ENCODE peak calls at places on chromosomes 2 and 18, in seven cellular contexts. B, E, H, C, Z, L and G are unnamed samples.

GRCh38 chr18:26386002-26386401 is 159.8 kb downstream of the TAF4B start:
- DNase-seq in L (no peak), H (no peak), B (no peak), C (no peak), Z (no peak), E (peak; percentile 87), G (no peak)

GRCh38 chr2:176104338-176105077 is 2.6 kb upstream of the HOXD11 start:
- DNase-seq in E (no peak), H (peak; percentile 40), Z (peak; percentile 46), B (no peak), L (no peak), C (no peak), G (no peak)

GRCh38 chr2:78077637-78078036 is 555.5 kb upstream of the LRRTM4 start:
- DNase-seq in L (no peak), H (no peak), E (no peak), B (no peak), Z (no peak), C (no peak), G (no peak)

GRCh38 chr2:138239902-138240595 is 261.5 kb upstream of the SPOPL start:
- DNase-seq in H (no peak), B (no peak), E (peak; percentile 46), Z (no peak), C (no peak), L (no peak), G (no peak)

GRCh38 chr2:149152597-149152996 is 114.1 kb downstream of the LYPD6B start:
- DNase-seq in L (no peak), C (no peak), B (no peak), Z (no peak), E (no peak), H (no peak), G (no peak)

GRCh38 chr2:226977775-226978190 is 141.9 kb downstream of the RHBDD1 start:
- DNase-seq in C (no peak), E (peak; percentile 44), B (peak; percentile 3), H (no peak), L (no peak), Z (no peak), G (no peak)

GRCh38 chr2:71776227-71776626 is 322.9 kb downstream of the DYSF start:
- DNase-seq in Z (peak; percentile 19), B (no peak), L (no peak), E (no peak), C (no peak), H (no peak), G (no peak)

GRCh38 chr2:104746299-104746698 is 107.6 kb upstream of the POU3F3 start:
- DNase-seq in C (no peak), Z (no peak), L (no peak), B (no peak), E (no peak), H (no peak), G (no peak)

GRCh38 chr2:120177011-120177621 is 46.1 kb downstream of the TMEM185B start:
- DNase-seq in Z (peak; percentile 73), H (no peak), B (no peak), E (no peak), C (peak; percentile 85), L (peak; percentile 89), G (peak; percentile 65)

GRCh38 chr2:186590538-186591441 is 934 bp downstream of the ITGAV start:
- DNase-seq in C (no peak), Z (peak; percentile 67), B (no peak), L (peak; percentile 29), H (no peak), E (peak; percentile 87), G (no peak)

GRCh38 chr18:11570770-11571169 is 38.6 kb upstream of the SLC35G4 start:
- DNase-seq in Z (no peak), C (no peak), E (peak; percentile 11), L (no peak), B (no peak), H (no peak), G (no peak)

GRCh38 chr18:58176915-58177717 is 133.1 kb downstream of the NEDD4L start:
- DNase-seq in L (no peak), H (no peak), E (peak; percentile 94), C (no peak), B (no peak), Z (no peak), G (no peak)

GRCh38 chr2:20443276-20443920 is 3.5 kb upstream of the RHOB start:
- DNase-seq in C (peak; percentile 37), L (peak; percentile 45), Z (peak; percentile 82), E (peak; percentile 74), H (no peak), B (no peak), G (no peak)

GRCh38 chr2:198861080-198861479 is 596.7 kb downstream of the SATB2 start:
- DNase-seq in L (no peak), B (no peak), E (no peak), C (no peak), Z (no peak), H (no peak), G (no peak)

GRCh38 chr2:99488587-99488998 is 1.2 kb downstream of the REV1 start:
- DNase-seq in H (no peak), B (no peak), L (no peak), C (no peak), Z (no peak), E (peak; percentile 42), G (no peak)

GRCh38 chr2:203988540-203989264 is 52.1 kb downstream of the ICOS start:
- DNase-seq in C (no peak), E (no peak), H (no peak), L (no peak), B (no peak), Z (no peak), G (no peak)